ENCODE peak calls at places on chromosomes 13 and 19, in eight cellular contexts. L, F, I, U, P, W, Q and G are unnamed samples.

GRCh38 chr13:110798595-110798994 is 85.1 kb downstream of the ING1 start:
- DNase-seq in L (no peak), F (no peak), I (no peak), U (no peak), P (no peak), W (no peak), Q (no peak), G (no peak)

GRCh38 chr19:47228937-47229673 is 1.9 kb downstream of the BBC3 start:
- DNase-seq in L (peak), F (no peak), I (no peak), U (peak), P (peak), W (no peak), Q (peak), G (no peak)

GRCh38 chr19:39843919-39844793 is 2.0 kb downstream of the FBL start:
- DNase-seq in L (no peak), F (peak), I (no peak), U (no peak), P (no peak), W (peak), Q (peak), G (no peak)

GRCh38 chr13:24923305-24923640 is 159.3 kb downstream of the RNF17 start:
- DNase-seq in L (no peak), F (peak), I (no peak), U (no peak), P (no peak), W (peak), Q (peak), G (peak)

GRCh38 chr13:111911754-111912452 is 155.0 kb upstream of the SOX1 start:
- DNase-seq in L (no peak), F (no peak), I (no peak), U (no peak), P (no peak), W (no peak), Q (no peak), G (no peak)

GRCh38 chr13:28441533-28441928 is 53.4 kb downstream of the FLT1 start:
- DNase-seq in L (no peak), F (no peak), I (no peak), U (no peak), P (no peak), W (no peak), Q (no peak), G (no peak)

GRCh38 chr13:50809133-50810090 is 34.1 kb downstream of the DLEU7 start:
- DNase-seq in L (no peak), F (no peak), I (no peak), U (no peak), P (no peak), W (no peak), Q (no peak), G (peak)

GRCh38 chr19:13051581-13052165 is 51.0 kb downstream of the LYL1 start:
- DNase-seq in L (peak), F (no peak), I (peak), U (no peak), P (no peak), W (no peak), Q (no peak), G (no peak)

GRCh38 chr19:48641850-48642249 is 4.1 kb downstream of the CA11 start:
- DNase-seq in L (no peak), F (no peak), I (no peak), U (no peak), P (no peak), W (no peak), Q (no peak), G (no peak)

GRCh38 chr13:58655086-58655485 is 1023.5 kb downstream of the PCDH17 start:
- DNase-seq in L (no peak), F (no peak), I (no peak), U (no peak), P (no peak), W (no peak), Q (no peak), G (no peak)

GRCh38 chr13:113374511-113375175 is 10.7 kb upstream of the GRTP1 start:
- DNase-seq in L (no peak), F (no peak), I (no peak), U (no peak), P (no peak), W (no peak), Q (no peak), G (no peak)

GRCh38 chr13:97768134-97768533 is 185.3 kb upstream of the IPO5 start:
- DNase-seq in L (no peak), F (no peak), I (no peak), U (no peak), P (no peak), W (no peak), Q (no peak), G (no peak)

GRCh38 chr13:39369161-39369890 is 233.7 kb downstream of the LHFPL6 start:
- DNase-seq in L (no peak), F (no peak), I (no peak), U (no peak), P (no peak), W (no peak), Q (no peak), G (no peak)

GRCh38 chr19:31312004-31312403 is 37.2 kb downstream of the TSHZ3 start:
- DNase-seq in L (peak), F (peak), I (peak), U (no peak), P (no peak), W (peak), Q (peak), G (peak)

GRCh38 chr13:109743706-109744453 is 42.5 kb downstream of the IRS2 start:
- DNase-seq in L (peak), F (no peak), I (no peak), U (no peak), P (no peak), W (peak), Q (peak), G (peak)

GRCh38 chr19:38869160-38869835 is 8.8 kb downstream of the RINL start:
- DNase-seq in L (no peak), F (no peak), I (peak), U (no peak), P (no peak), W (no peak), Q (no peak), G (no peak)

GRCh38 chr13:50685491-50685890 is 158.0 kb downstream of the DLEU7 start:
- DNase-seq in L (peak), F (peak), I (peak), U (no peak), P (no peak), W (no peak), Q (no peak), G (no peak)

GRCh38 chr13:20102776-20103175 is 58.1 kb downstream of the GJA3 start:
- DNase-seq in L (no peak), F (no peak), I (no peak), U (no peak), P (no peak), W (no peak), Q (no peak), G (no peak)

GRCh38 chr13:51849145-51850101 is 4.4 kb upstream of the TMEM272 start:
- DNase-seq in L (no peak), F (no peak), I (no peak), U (no peak), P (no peak), W (no peak), Q (no peak), G (no peak)

GRCh38 chr13:29923554-29924481 is 73.4 kb upstream of the UBL3 start:
- DNase-seq in L (peak), F (peak), I (peak), U (peak), P (peak), W (peak), Q (peak), G (peak)

GRCh38 chr13:22024381-22024994 is 353.6 kb downstream of the FGF9 start:
- DNase-seq in L (no peak), F (no peak), I (no peak), U (no peak), P (no peak), W (no peak), Q (no peak), G (no peak)

GRCh38 chr19:35742121-35742724 is at the start of gene IGFLR1:
- DNase-seq in L (no peak), F (no peak), I (no peak), U (peak), P (peak), W (no peak), Q (no peak), G (no peak)

GRCh38 chr19:3547301-3547731 is 8.3 kb downstream of the TEKTIP1 start:
- DNase-seq in L (no peak), F (no peak), I (no peak), U (no peak), P (peak), W (no peak), Q (no peak), G (no peak)

GRCh38 chr19:41264581-41265375 is 606 bp downstream of the HNRNPUL1 start:
- DNase-seq in L (peak), F (no peak), I (peak), U (peak), P (peak), W (no peak), Q (no peak), G (no peak)

GRCh38 chr19:41263850-41264580 is at the start of gene HNRNPUL1:
- DNase-seq in L (peak), F (peak), I (peak), U (peak), P (peak), W (peak), Q (peak), G (peak)

GRCh38 chr19:41261474-41262190 is 2.5 kb upstream of the HNRNPUL1 start:
- DNase-seq in L (no peak), F (no peak), I (no peak), U (no peak), P (no peak), W (no peak), Q (no peak), G (no peak)

GRCh38 chr19:41265376-41266153 is 1.4 kb downstream of the HNRNPUL1 start:
- DNase-seq in L (no peak), F (no peak), I (no peak), U (no peak), P (no peak), W (no peak), Q (no peak), G (no peak)

DNA sequence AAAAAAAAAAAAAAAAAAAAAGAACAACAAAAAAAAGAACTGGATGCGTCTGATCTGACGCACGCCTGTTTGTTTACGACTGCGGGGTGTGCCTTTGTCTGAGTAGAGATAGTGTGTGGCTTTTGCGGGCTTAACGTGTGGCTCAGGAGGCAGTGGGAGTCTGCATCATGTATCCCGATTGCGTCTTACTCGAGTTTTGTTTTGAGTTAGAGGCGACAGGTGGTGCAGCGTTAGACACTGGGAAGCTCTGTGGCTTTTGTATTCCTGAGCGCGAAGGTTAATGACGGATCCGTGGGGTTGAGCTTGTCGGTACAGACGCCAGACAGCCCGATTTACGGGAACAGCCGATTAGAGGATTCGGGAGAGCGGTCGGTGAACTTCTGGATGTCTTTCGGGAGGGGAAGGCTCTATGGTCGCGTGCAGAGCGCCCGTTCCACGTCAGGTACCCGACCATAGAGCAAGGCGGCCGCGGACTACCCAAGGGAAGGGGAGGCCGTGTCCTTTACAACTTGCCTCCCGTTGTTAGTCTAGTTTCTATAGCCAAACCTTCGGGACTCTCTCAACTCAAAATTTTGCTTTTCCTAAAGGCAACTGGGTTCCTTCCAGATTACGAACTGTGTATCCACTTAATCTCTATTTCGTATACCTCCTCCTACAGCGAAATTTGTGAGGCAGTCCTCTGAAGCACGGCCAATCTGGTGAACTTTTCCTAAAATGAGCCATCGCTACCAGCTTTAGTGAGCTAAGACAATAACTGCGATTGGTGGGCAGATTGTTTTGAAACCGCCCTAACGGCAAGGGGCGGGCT is 926 bp upstream of the HNRNPUL1 start:
- DNase-seq in L (peak), F (peak), I (peak), U (peak), P (peak), W (no peak), Q (peak), G (peak)
- TF ChIP-seq CTCF in L (no peak), F (no peak), I (no peak), U (no peak), P (no peak), W (no peak), Q (no peak), G (no peak)

GRCh38 chr19:45911291-45911690 is 3.3 kb downstream of the NANOS2 start:
- DNase-seq in L (no peak), F (no peak), I (no peak), U (no peak), P (no peak), W (no peak), Q (no peak), G (no peak)

GRCh38 chr19:45918721-45919120 is 4.1 kb upstream of the NANOS2 start:
- DNase-seq in L (no peak), F (no peak), I (no peak), U (no peak), P (no peak), W (no peak), Q (no peak), G (no peak)

GRCh38 chr19:45917421-45918091 is 3.0 kb upstream of the NANOS2 start:
- DNase-seq in L (no peak), F (no peak), I (no peak), U (no peak), P (no peak), W (no peak), Q (no peak), G (no peak)

GRCh38 chr19:45908956-45909355 is 5.6 kb downstream of the NANOS2 start:
- DNase-seq in L (no peak), F (no peak), I (no peak), U (no peak), P (no peak), W (no peak), Q (peak), G (no peak)

GRCh38 chr19:45913874-45914830 is at the start of gene NANOS2:
- DNase-seq in L (no peak), F (no peak), I (no peak), U (no peak), P (no peak), W (no peak), Q (no peak), G (no peak)
- TF ChIP-seq CTCF in L (no peak), F (no peak), I (no peak), U (no peak), P (no peak), W (no peak), Q (peak), G (no peak)

GRCh38 chr13:62357887-62358645 is 942.4 kb upstream of the PCDH20 start:
- DNase-seq in L (no peak), F (peak), I (no peak), U (no peak), P (no peak), W (peak), Q (no peak), G (no peak)
- TF ChIP-seq CTCF in L (no peak), F (peak), I (no peak), U (no peak), P (no peak), W (peak), Q (no peak), G (peak)

GRCh38 chr19:49912965-49913685 is 15.9 kb upstream of the ATF5 start:
- DNase-seq in L (no peak), F (no peak), I (no peak), U (no peak), P (no peak), W (no peak), Q (no peak), G (no peak)
- TF ChIP-seq CTCF in L (no peak), F (no peak), I (no peak), U (no peak), P (no peak), W (peak), Q (no peak), G (no peak)

DNA sequence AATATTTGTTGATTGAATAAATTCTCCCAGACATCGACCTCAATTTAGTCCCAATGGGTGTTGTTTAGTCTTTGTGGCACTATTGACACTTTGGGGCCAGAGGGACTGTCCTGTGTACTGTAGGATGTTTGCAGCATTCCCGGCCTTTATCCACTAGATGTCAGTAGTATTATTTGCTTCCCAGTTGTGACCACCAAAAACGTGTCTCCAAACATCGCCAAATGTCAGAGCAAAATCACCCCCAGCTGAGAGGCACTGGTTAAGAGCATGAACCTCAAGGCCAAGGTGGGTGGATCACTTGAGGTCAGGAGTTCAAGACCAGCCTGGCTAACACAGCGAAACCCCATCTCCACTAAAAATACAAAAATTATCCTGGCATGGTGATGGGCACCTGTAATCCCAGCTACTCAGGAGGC is 15.4 kb downstream of the NLRP12 start:
- DNase-seq in L (no peak), F (peak), I (no peak), U (no peak), P (no peak), W (no peak), Q (peak), G (no peak)
- TF ChIP-seq CTCF in L (no peak), F (peak), I (peak), U (no peak), P (no peak), W (peak), Q (peak), G (peak)

DNA sequence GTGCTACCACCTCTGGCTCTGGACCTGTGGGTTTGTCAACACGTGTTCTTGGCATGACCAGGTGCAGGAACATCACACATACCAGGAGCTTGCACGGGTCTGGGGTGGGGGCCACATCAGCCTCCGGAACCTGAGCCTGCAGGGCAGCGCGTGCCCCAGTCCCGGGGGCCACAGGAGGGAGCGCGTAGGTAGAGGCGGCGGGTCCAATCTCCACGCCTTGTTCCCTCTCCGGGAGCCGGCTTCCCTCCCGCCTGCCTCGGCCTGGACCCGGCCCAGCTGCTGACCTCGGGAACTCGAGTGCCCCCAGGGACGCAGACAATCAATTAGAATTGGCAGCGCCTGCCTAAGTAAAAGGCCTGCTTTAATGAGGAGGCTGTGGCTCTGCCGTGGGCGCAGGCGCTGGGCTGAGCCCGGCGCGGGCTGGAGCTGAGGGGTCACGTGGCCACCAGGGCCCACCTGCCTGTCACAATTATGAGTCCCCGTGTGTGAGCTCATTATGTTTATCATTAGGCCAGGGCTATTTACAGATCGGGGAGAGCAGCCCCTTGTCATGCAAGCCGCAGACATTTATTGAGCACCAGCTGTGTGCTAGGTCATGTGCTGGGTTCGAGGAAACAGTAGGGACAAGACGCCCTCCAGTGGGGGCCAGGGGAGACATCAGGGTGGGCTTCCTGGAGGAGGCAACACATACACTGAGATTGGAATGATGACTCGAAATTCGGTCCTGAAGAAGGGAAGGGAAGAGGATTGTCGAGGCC is 32.2 kb upstream of the TNFAIP8L1 start:
- DNase-seq in L (no peak), F (no peak), I (peak), U (no peak), P (no peak), W (no peak), Q (no peak), G (no peak)
- TF ChIP-seq CTCF in L (no peak), F (no peak), I (no peak), U (no peak), P (no peak), W (no peak), Q (no peak), G (no peak)

DNA sequence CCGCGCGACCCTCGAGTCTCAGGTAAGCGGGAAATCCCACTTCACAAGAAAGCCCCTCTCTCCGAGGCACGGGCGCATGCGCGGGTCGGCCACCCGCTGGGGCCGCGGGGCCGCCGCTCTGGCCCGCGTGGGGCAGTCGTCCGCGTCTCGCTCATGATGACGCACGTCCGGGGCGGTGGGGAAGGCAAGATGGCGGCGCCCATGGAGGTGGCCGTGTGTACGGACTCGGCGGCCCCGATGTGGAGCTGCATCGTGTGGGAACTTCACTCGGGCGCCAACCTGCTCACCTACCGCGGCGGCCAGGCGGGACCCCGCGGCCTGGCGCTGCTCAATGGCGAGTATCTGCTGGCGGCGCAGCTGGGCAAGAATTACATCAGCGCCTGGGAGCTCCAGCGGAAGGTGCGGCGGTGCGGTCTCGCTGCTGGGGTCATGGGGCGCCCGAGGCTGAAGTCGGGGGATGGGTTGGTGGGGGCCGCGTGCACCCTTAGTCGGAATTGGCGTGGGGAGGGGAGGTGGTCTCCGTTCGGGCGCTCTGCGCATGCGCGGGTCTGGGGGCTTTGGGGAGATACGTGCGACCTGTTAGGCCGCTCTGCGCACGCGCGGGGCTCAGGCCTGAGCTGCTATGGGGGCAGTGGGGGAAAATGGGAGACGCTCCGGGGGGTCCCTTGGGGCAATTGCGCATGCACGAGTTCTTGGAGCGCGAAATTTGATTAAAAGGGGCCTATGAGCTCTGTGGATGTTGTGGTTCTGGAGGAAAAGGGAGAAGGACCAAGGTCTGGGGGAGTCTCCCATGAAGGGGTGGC is at the start of gene WDR18:
- DNase-seq in L (peak), F (peak), I (peak), U (peak), P (peak), W (peak), Q (peak), G (peak)
- TF ChIP-seq CTCF in L (peak), F (no peak), I (no peak), U (no peak), P (no peak), W (no peak), Q (peak), G (no peak)